ENCODE peak calls at places on chromosomes 4 and X, in nine cellular contexts. N is neural crest cell; O is colonic mucosa; T is A549; I is prostate gland; M is left ventricle myocardium inferior; W is CD4-positive, alpha-beta T cell; J is K562; K is nephron progenitor cell. F is an unnamed sample.

GRCh38 chrX:11664211-11664888 is 1.4 kb downstream of the ARHGAP6 start:
- DNase-seq in N (peak), O (no peak), T (no peak), I (no peak), M (peak), W (no peak), J (no peak), K (peak), F (peak)

GRCh38 chr4:182885738-182886077 is 31.5 kb downstream of the DCTD start:
- DNase-seq in N (no peak), O (no peak), T (no peak), I (no peak), M (no peak), W (no peak), J (no peak), K (no peak), F (no peak)

GRCh38 chr4:1105662-1106061 is 7.7 kb downstream of the RNF212 start:
- DNase-seq in N (no peak), O (no peak), T (no peak), I (no peak), M (no peak), W (no peak), J (no peak), K (no peak), F (no peak)

GRCh38 chrX:36434521-36434920 is 515.0 kb downstream of the CFAP47 start:
- DNase-seq in N (no peak), O (no peak), T (no peak), I (no peak), M (no peak), W (no peak), J (no peak), K (no peak), F (no peak)

GRCh38 chrX:19543951-19544359 is 28.6 kb upstream of the MAP3K15 start:
- DNase-seq in N (no peak), O (no peak), T (no peak), I (no peak), M (peak), W (no peak), J (no peak), K (no peak), F (no peak)

GRCh38 chrX:106999002-106999975 is 723 bp downstream of the MORC4 start:
- DNase-seq in N (peak), O (peak), T (peak), I (peak), M (peak), W (peak), J (no peak), K (peak), F (peak)

GRCh38 chr4:54165438-54165837 is 63.7 kb upstream of the PDGFRA start:
- DNase-seq in N (no peak), O (no peak), T (no peak), I (no peak), M (no peak), W (no peak), J (no peak), K (no peak), F (no peak)

GRCh38 chr4:113375964-113376666 is 326.7 kb downstream of the ANK2 start:
- DNase-seq in N (no peak), O (no peak), T (no peak), I (no peak), M (no peak), W (no peak), J (no peak), K (no peak), F (no peak)

GRCh38 chr4:183873389-183874185 is 31.5 kb upstream of the STOX2 start:
- DNase-seq in N (no peak), O (no peak), T (no peak), I (no peak), M (no peak), W (no peak), J (no peak), K (no peak), F (no peak)

GRCh38 chr4:4694812-4695211 is 153.0 kb upstream of the STX18 start:
- DNase-seq in N (no peak), O (no peak), T (no peak), I (no peak), M (no peak), W (no peak), J (no peak), K (no peak), F (no peak)

GRCh38 chrX:41984628-41985027 is 61.3 kb upstream of the CASK start:
- DNase-seq in N (no peak), O (peak), T (no peak), I (peak), M (no peak), W (no peak), J (no peak), K (peak), F (no peak)

GRCh38 chr4:6619466-6620255 is 20.8 kb upstream of the MRFAP1 start:
- DNase-seq in N (no peak), O (no peak), T (no peak), I (no peak), M (no peak), W (no peak), J (no peak), K (no peak), F (no peak)

GRCh38 chr4:186936496-186937375 is 213.1 kb upstream of the FAT1 start:
- DNase-seq in N (no peak), O (no peak), T (peak), I (no peak), M (no peak), W (no peak), J (no peak), K (no peak), F (no peak)
- TF ChIP-seq CTCF in N (no peak), O (no peak), T (peak), I (no peak), M (no peak), W (no peak), J (no peak), K (no peak), F (no peak)

GRCh38 chr4:118835896-118836762 is at the start of gene SEC24D:
- DNase-seq in N (peak), O (peak), T (peak), I (peak), M (peak), W (peak), J (peak), K (peak), F (peak)
- TF ChIP-seq CTCF in N (no peak), O (no peak), T (no peak), I (no peak), M (peak), W (no peak), J (no peak), K (no peak), F (peak)

DNA sequence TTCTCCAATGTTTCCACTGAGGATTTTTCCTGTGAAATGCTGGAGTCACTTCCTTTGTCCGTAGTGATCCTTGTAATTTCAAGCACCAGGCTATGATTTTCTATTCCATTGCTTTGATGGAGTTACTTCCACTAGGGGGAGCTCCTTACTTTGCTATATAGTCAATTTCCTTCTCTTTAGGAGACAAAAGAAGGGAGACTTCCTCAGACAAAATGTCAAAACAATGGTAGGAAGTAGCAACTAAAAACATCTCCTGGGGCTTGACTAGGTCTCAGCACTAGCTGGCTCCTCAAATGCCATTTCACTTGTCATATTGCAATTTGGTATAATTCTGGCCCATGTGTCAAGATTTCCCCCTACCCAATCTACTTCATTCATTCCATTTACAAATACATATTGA is 24.1 kb downstream of the ZCCHC12 start:
- DNase-seq in N (no peak), O (no peak), T (peak), I (peak), M (no peak), W (no peak), J (peak), K (no peak), F (no peak)
- TF ChIP-seq CTCF in N (peak), O (peak), T (peak), I (peak), M (peak), W (peak), J (peak), K (peak), F (peak)

DNA sequence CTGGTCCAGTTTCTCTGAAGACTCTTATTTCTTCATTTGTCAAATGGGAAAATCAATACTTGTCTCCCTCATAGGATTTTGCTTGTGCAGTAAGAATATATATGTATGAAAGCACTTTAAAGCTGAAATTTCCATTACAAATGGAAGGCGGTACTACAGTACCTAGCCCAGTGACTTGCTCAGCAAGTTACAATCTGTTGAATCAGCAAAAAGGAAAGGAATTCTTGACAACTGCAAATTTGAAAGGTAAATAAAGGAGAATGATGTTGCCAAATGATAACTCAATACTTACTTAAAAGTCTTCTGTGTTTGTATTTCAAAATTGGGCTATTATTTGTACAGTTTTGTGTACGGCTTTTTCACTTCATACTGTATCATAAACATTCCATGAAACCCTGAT is 71.2 kb downstream of the PKD2 start:
- DNase-seq in N (no peak), O (no peak), T (no peak), I (no peak), M (no peak), W (no peak), J (no peak), K (no peak), F (no peak)
- TF ChIP-seq CTCF in N (no peak), O (no peak), T (no peak), I (no peak), M (no peak), W (no peak), J (no peak), K (no peak), F (no peak)

GRCh38 chr4:8260656-8261111 is 8.9 kb upstream of the HTRA3 start:
- DNase-seq in N (no peak), O (no peak), T (peak), I (peak), M (no peak), W (no peak), J (no peak), K (no peak), F (no peak)
- TF ChIP-seq CTCF in N (no peak), O (no peak), T (no peak), I (no peak), M (no peak), W (no peak), J (no peak), K (no peak), F (no peak)